ENCODE peak calls at places on chromosomes 13 and 19, in five cellular contexts. T, I, N, W and U are unnamed samples.

GRCh38 chr13:94351292-94352000 is 128.0 kb downstream of the DCT start:
- DNase-seq in T (no peak), I (no peak), N (no peak), W (no peak), U (no peak)

GRCh38 chr13:24725379-24725778 is 38.6 kb upstream of the RNF17 start:
- DNase-seq in T (no peak), W (no peak), I (no peak), N (no peak), U (no peak)

GRCh38 chr19:33394006-33394722 is 20.7 kb downstream of the CEBPG start:
- DNase-seq in I (peak; percentile 47), W (peak; percentile 78), T (peak; percentile 63), N (peak; percentile 78), U (peak; percentile 88)

GRCh38 chr19:3178377-3178972 is at the start of gene S1PR4:
- DNase-seq in N (peak; percentile 38), I (peak; percentile 54), W (peak; percentile 95), T (peak; percentile 73), U (peak; percentile 76)

GRCh38 chr13:42707003-42707402 is 74.4 kb upstream of the FAM216B start:
- DNase-seq in I (no peak), N (no peak), W (no peak), T (no peak), U (no peak)

GRCh38 chr13:100667894-100668293 is 6.7 kb downstream of the TMTC4 start:
- DNase-seq in I (no peak), W (no peak), N (no peak), T (no peak), U (no peak)

GRCh38 chr13:33494596-33495214 is 209.2 kb upstream of the STARD13 start:
- DNase-seq in N (no peak), W (no peak), T (no peak), I (no peak), U (no peak)

GRCh38 chr13:105848494-105848893 is 687.0 kb downstream of the EFNB2 start:
- DNase-seq in T (no peak), W (no peak), N (no peak), I (no peak), U (no peak)

GRCh38 chr19:10965398-10965797 is 4.6 kb downstream of the SMARCA4 start:
- DNase-seq in N (no peak), T (no peak), W (no peak), I (no peak), U (no peak)

GRCh38 chr13:102847272-102848234 is 1.7 kb downstream of the ERCC5 start:
- DNase-seq in N (no peak), I (no peak), W (peak; percentile 77), T (no peak), U (no peak)

GRCh38 chr19:7534531-7534980 is 961 bp upstream of the PNPLA6 start:
- DNase-seq in I (peak; percentile 72), T (peak; percentile 61), W (no peak), N (no peak), U (peak; percentile 90)

GRCh38 chr19:32877977-32878745 is 8.6 kb upstream of the SLC7A9 start:
- DNase-seq in W (peak; percentile 41), N (no peak), I (no peak), T (no peak), U (no peak)

GRCh38 chr19:6856749-6857372 is 30.5 kb upstream of the ADGRE1 start:
- DNase-seq in T (no peak), N (no peak), W (peak; percentile 41), I (no peak), U (no peak)

GRCh38 chr13:108176685-108177274 is 38.6 kb downstream of the LIG4 start:
- DNase-seq in I (no peak), N (no peak), T (peak; percentile 52), W (no peak), U (no peak)

GRCh38 chr13:100497394-100497793 is 91.2 kb downstream of the GGACT start:
- DNase-seq in I (no peak), N (no peak), W (no peak), T (no peak), U (no peak)

GRCh38 chr13:113976711-113977684 is 3.1 kb upstream of the C13orf46 start:
- DNase-seq in N (peak; percentile 16), W (peak; percentile 63), I (no peak), T (peak; percentile 51), U (peak; percentile 70)

GRCh38 chr19:1401138-1401888 is at the start of gene GAMT:
- DNase-seq in N (peak; percentile 69), T (no peak), I (no peak), W (peak; percentile 87), U (no peak)

GRCh38 chr19:16303755-16304154 is 20.9 kb upstream of the KLF2 start:
- DNase-seq in I (no peak), N (no peak), T (no peak), W (no peak), U (peak; percentile 75)

GRCh38 chr13:50079278-50080157 is 64.3 kb downstream of the KCNRG start:
- DNase-seq in W (no peak), T (no peak), N (no peak), I (no peak), U (no peak)

GRCh38 chr13:90272356-90272755 is 1075.1 kb upstream of the MIR17HG start:
- DNase-seq in I (no peak), N (no peak), T (no peak), W (no peak), U (no peak)

GRCh38 chr13:78632956-78633355 is 26.0 kb downstream of the OBI1 start:
- DNase-seq in N (no peak), T (no peak), W (no peak), I (no peak), U (no peak)

GRCh38 chr13:101946411-101946810 is 455.4 kb downstream of the FGF14 start:
- DNase-seq in W (no peak), N (no peak), T (no peak), I (no peak), U (no peak)

GRCh38 chr19:38728752-38729541 is 15.3 kb downstream of the CAPN12 start:
- DNase-seq in N (no peak), I (no peak), W (peak; percentile 79), T (no peak), U (no peak)

GRCh38 chr13:27079421-27079958 is 92.1 kb downstream of the USP12 start:
- DNase-seq in I (no peak), T (no peak), W (no peak), N (no peak), U (no peak)

GRCh38 chr19:46906221-46906620 is 45.4 kb downstream of the ARHGAP35 start:
- DNase-seq in W (no peak), N (no peak), T (no peak), I (no peak), U (no peak)

GRCh38 chr13:20796791-20797513 is 23.2 kb upstream of the EEF1AKMT1 start:
- DNase-seq in I (no peak), N (no peak), T (no peak), W (no peak), U (no peak)

GRCh38 chr13:32246468-32246867 is 68.7 kb downstream of the ZAR1L start:
- DNase-seq in W (no peak), N (peak; percentile 59), I (peak; percentile 59), T (peak; percentile 57), U (peak; percentile 78)

GRCh38 chr19:33554391-33554790 is 32.8 kb upstream of the PEPD start:
- DNase-seq in N (no peak), W (no peak), I (no peak), T (no peak), U (peak; percentile 21)

GRCh38 chr13:112894673-112895481 is 74.1 kb upstream of the MCF2L start:
- DNase-seq in T (peak; percentile 46), W (peak; percentile 82), I (no peak), N (peak; percentile 48), U (peak; percentile 63)
- H3K4me3 ChIP-seq in T (peak overlapping the region; percentile 52), W (peak overlapping the region; percentile 53), I (peak overlapping the region; percentile 59), N (peak overlapping the region; percentile 45), U (no peak overlapping the region)

DNA sequence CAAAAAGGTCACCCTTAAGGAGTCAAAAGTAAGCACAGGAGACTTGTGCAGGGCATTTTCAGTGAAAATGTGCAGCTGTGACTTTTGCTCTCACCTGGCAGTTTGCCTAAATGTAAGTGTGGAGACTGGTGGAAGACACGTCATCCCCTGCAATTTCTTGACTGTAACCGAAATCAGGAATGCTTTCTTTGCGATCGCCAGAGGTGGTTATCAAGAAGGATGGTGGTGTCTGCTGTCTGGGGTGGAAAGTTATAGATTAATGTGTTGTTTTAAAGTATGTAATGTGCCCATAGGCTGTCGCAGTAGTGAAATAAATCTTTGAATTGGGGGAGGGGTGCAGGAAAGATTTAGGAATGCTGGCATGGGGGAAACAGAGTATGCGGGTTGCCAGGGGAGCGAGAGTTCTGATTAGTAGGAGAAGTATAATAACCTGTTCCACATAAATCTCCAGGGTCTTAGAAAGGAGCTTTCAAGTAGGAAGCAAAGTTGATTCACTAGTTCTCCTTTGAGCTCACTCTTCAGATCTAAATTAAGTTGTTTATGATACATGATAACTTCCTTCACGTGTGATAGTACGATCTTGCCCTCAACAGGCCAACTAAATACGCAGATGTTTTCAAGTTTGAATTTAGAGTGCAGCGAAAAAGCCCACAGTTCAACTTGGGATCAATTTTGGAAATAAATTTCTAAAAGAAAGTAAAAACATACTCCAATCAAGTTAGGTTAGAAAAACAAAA is 1520.0 kb upstream of the SLC10A2 start:
- DNase-seq in I (no peak), N (no peak), W (no peak), T (no peak), U (no peak)
- H3K4me3 ChIP-seq in I (no peak overlapping the region), N (no peak overlapping the region), W (no peak overlapping the region), T (no peak overlapping the region), U (no peak overlapping the region)

GRCh38 chr13:97250560-97250959 is 28.4 kb downstream of the MBNL2 start:
- DNase-seq in T (no peak), I (no peak), N (no peak), W (no peak), U (no peak)
- H3K4me3 ChIP-seq in T (no peak overlapping the region), I (no peak overlapping the region), N (no peak overlapping the region), W (no peak overlapping the region), U (no peak overlapping the region)

GRCh38 chr19:35932291-35932936 is 3.8 kb upstream of the LRFN3 start:
- DNase-seq in T (no peak), W (no peak), I (no peak), N (no peak), U (no peak)

GRCh38 chr19:35931161-35931873 is 4.9 kb upstream of the LRFN3 start:
- DNase-seq in N (peak; percentile 99), I (peak; percentile 100), W (peak; percentile 100), T (peak; percentile 100), U (peak; percentile 99)

GRCh38 chr19:35928507-35928906 is 7.7 kb upstream of the LRFN3 start:
- DNase-seq in N (no peak), W (no peak), I (no peak), T (no peak), U (no peak)

GRCh38 chr19:35935911-35936737 is at the start of gene LRFN3:
- DNase-seq in N (peak; percentile 71), W (peak; percentile 87), T (peak; percentile 81), I (peak; percentile 76), U (peak; percentile 93)

DNA sequence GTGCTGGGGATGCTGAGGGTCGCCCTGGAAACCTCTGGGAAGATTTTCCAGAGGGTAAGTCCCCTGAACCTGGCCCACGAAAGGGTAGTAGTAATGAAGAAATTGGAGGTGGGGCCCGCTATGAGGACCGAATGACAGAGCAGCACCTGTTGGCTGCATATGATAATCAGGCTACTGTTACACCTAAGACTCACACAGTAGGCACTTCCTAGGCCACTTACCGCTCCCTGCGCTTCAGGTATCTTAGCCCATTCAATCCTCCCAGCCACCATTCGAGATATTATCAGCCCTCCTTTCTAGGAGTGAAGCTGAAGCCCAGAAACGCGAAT is 4.3 kb upstream of the LRFN3 start:
- DNase-seq in T (no peak), N (no peak), W (no peak), I (no peak), U (no peak)
- H3K4me3 ChIP-seq in T (peak overlapping the region; percentile 14), N (no peak overlapping the region), W (no peak overlapping the region), I (no peak overlapping the region), U (no peak overlapping the region)